ENCODE peak calls at places on chromosomes 2 and 18, in four cellular contexts. Q is frontal cortex, K is GM23248, D is EH. R is an unnamed sample.

GRCh38 chr2:179263460-179264237 is 983 bp downstream of the SESTD1 start:
- DNase-seq in K (peak), Q (peak), D (peak), R (peak)

GRCh38 chr2:121356058-121356640 is 71.1 kb upstream of the TFCP2L1 start:
- DNase-seq in K (peak), Q (peak), D (peak), R (peak)

GRCh38 chr2:234863043-234863934 is 88.5 kb upstream of the SH3BP4 start:
- DNase-seq in D (peak), K (peak), Q (peak), R (peak)

GRCh38 chr2:45743531-45744391 is 92.3 kb downstream of the PRKCE start:
- DNase-seq in D (peak), K (peak), Q (no peak), R (peak)

GRCh38 chr2:48991415-48992131 is 162.7 kb downstream of the FSHR start:
- DNase-seq in D (no peak), K (no peak), Q (no peak), R (no peak)

GRCh38 chr2:183996825-183997823 is 601.2 kb upstream of the ZNF804A start:
- DNase-seq in Q (no peak), D (no peak), K (no peak), R (no peak)

GRCh38 chr2:150989969-150990368 is 271.7 kb downstream of the RBM43 start:
- DNase-seq in Q (no peak), D (no peak), K (no peak), R (no peak)

GRCh38 chr2:30282721-30283120 is 51.4 kb downstream of the LBH start:
- DNase-seq in Q (no peak), K (no peak), D (no peak), R (no peak)

GRCh38 chr2:145199832-145200231 is 679.9 kb upstream of the ZEB2 start:
- DNase-seq in D (peak), K (no peak), Q (no peak), R (peak)

GRCh38 chr2:81266106-81266505 is 961.6 kb upstream of the LRRTM1 start:
- DNase-seq in Q (no peak), K (no peak), D (no peak), R (no peak)

GRCh38 chr18:37668971-37669747 is 103.6 kb upstream of the CELF4 start:
- DNase-seq in Q (no peak), D (no peak), K (no peak), R (no peak)

GRCh38 chr2:3785220-3785889 is 82.0 kb downstream of the DCDC2C start:
- DNase-seq in K (peak), D (peak), Q (no peak), R (peak)

GRCh38 chr2:170177950-170178781 is at the start of gene MYO3B:
- DNase-seq in D (peak), K (peak), Q (no peak), R (peak)

GRCh38 chr2:166453995-166454595 is 40.0 kb downstream of the SCN7A start:
- DNase-seq in Q (no peak), K (no peak), D (no peak), R (no peak)

GRCh38 chr2:69033427-69034095 is 20.6 kb downstream of the ANTXR1 start:
- DNase-seq in Q (no peak), K (peak), D (peak), R (peak)

GRCh38 chr18:36377626-36378025 is 80.1 kb downstream of the FHOD3 start:
- DNase-seq in K (no peak), Q (no peak), D (no peak), R (no peak)

GRCh38 chr2:9590635-9591034 is 35.0 kb upstream of the ADAM17 start:
- DNase-seq in K (peak), D (no peak), Q (no peak), R (peak)

GRCh38 chr18:44458777-44459176 is 221.9 kb upstream of the SETBP1 start:
- DNase-seq in K (peak), D (peak), Q (no peak), R (peak)

GRCh38 chr2:191818725-191819333 is 28.1 kb downstream of the CAVIN2 start:
- DNase-seq in K (no peak), Q (no peak), D (peak), R (no peak)

GRCh38 chr2:95575857-95576256 is 15.9 kb upstream of the TRIM43 start:
- DNase-seq in Q (no peak), K (no peak), D (no peak), R (no peak)

GRCh38 chr2:113178069-113178468 is 4.3 kb downstream of the PSD4 start:
- DNase-seq in K (no peak), D (no peak), Q (no peak), R (no peak)

GRCh38 chr2:56613254-56613653 is 429.5 kb downstream of the CCDC85A start:
- DNase-seq in K (no peak), D (no peak), Q (no peak), R (no peak)

R was measured in IMR-90.